ENCODE peak calls at places on chromosomes 7 and 10, in seven cellular contexts. H is colonic mucosa; W is hepatocyte; T is A549; O is OCI-LY7; K is substantia nigra; R is CD4-positive, alpha-beta T cell. A is an unnamed sample.

GRCh38 chr10:76736848-76737495 is 900.6 kb downstream of the KCNMA1 start:
- DNase-seq in H (no peak), W (no peak), T (no peak), O (no peak), K (no peak), R (no peak), A (no peak)

GRCh38 chr7:11533229-11533820 is 298.7 kb downstream of the THSD7A start:
- DNase-seq in H (no peak), W (no peak), T (no peak), O (no peak), K (no peak), R (no peak), A (no peak)

GRCh38 chr7:50632561-50633413 is 67.6 kb upstream of the DDC start:
- DNase-seq in H (peak), W (peak), T (peak), O (peak), K (no peak), R (peak), A (no peak)

GRCh38 chr10:33235271-33235884 is 99.1 kb downstream of the NRP1 start:
- DNase-seq in H (no peak), W (no peak), T (no peak), O (no peak), K (no peak), R (no peak), A (no peak)

GRCh38 chr7:130856866-130857265 is 122.9 kb upstream of the KLF14 start:
- DNase-seq in H (no peak), W (no peak), T (no peak), O (no peak), K (no peak), R (no peak), A (no peak)

GRCh38 chr10:104447331-104447730 is 93.7 kb downstream of the CFAP58 start:
- DNase-seq in H (no peak), W (no peak), T (no peak), O (no peak), K (no peak), R (no peak), A (no peak)

GRCh38 chr10:42989481-42989921 is 87.4 kb upstream of the RET start:
- DNase-seq in H (peak), W (no peak), T (no peak), O (no peak), K (no peak), R (no peak), A (no peak)

GRCh38 chr10:110694820-110695219 is 50.7 kb downstream of the RBM20 start:
- DNase-seq in H (no peak), W (no peak), T (no peak), O (no peak), K (no peak), R (no peak), A (no peak)

GRCh38 chr7:15407910-15408309 is 153.9 kb downstream of the AGMO start:
- DNase-seq in H (no peak), W (peak), T (no peak), O (no peak), K (no peak), R (no peak), A (no peak)

GRCh38 chr10:89332092-89332633 is 4.4 kb downstream of the IFIT3 start:
- DNase-seq in H (peak), W (peak), T (no peak), O (peak), K (no peak), R (no peak), A (no peak)

GRCh38 chr10:89327803-89328441 is at the start of gene IFIT3:
- DNase-seq in H (peak), W (peak), T (peak), O (no peak), K (no peak), R (peak), A (no peak)

GRCh38 chr10:89330537-89330936 is 2.7 kb downstream of the IFIT3 start:
- DNase-seq in H (no peak), W (no peak), T (no peak), O (no peak), K (no peak), R (no peak), A (no peak)

GRCh38 chr10:89337493-89337892 is 9.7 kb downstream of the IFIT3 start:
- DNase-seq in H (no peak), W (no peak), T (no peak), O (no peak), K (no peak), R (no peak), A (peak)

GRCh38 chr10:89332718-89333281 is 5.0 kb downstream of the IFIT3 start:
- DNase-seq in H (no peak), W (no peak), T (no peak), O (peak), K (no peak), R (no peak), A (no peak)
- H3K27ac ChIP-seq in H (peak), W (peak), T (peak), O (no peak), K (peak), R (peak), A (peak)

GRCh38 chr7:22372863-22373262 is 15.9 kb upstream of the RAPGEF5 start:
- DNase-seq in H (peak), W (no peak), T (no peak), O (no peak), K (no peak), R (no peak), A (no peak)
- H3K27ac ChIP-seq in H (no peak), W (no peak), T (no peak), O (no peak), K (no peak), R (no peak), A (no peak)

GRCh38 chr7:64880322-64881297 is 22.5 kb upstream of the ZNF273 start:
- DNase-seq in H (peak), W (no peak), T (no peak), O (no peak), K (no peak), R (no peak), A (no peak)
- H3K27ac ChIP-seq in H (no peak), W (no peak), T (no peak), O (no peak), K (no peak), R (no peak), A (no peak)

GRCh38 chr10:61732635-61733278 is 70.0 kb downstream of the CABCOCO1 start:
- DNase-seq in H (no peak), W (no peak), T (no peak), O (no peak), K (no peak), R (no peak), A (no peak)

GRCh38 chr10:61733358-61733940 is 70.7 kb downstream of the CABCOCO1 start:
- DNase-seq in H (no peak), W (peak), T (no peak), O (peak), K (no peak), R (no peak), A (no peak)

GRCh38 chr10:61730671-61731070 is 67.9 kb downstream of the CABCOCO1 start:
- DNase-seq in H (no peak), W (no peak), T (no peak), O (no peak), K (no peak), R (no peak), A (no peak)

GRCh38 chr10:61729596-61729995 is 66.9 kb downstream of the CABCOCO1 start:
- DNase-seq in H (no peak), W (no peak), T (no peak), O (no peak), K (no peak), R (no peak), A (no peak)

DNA sequence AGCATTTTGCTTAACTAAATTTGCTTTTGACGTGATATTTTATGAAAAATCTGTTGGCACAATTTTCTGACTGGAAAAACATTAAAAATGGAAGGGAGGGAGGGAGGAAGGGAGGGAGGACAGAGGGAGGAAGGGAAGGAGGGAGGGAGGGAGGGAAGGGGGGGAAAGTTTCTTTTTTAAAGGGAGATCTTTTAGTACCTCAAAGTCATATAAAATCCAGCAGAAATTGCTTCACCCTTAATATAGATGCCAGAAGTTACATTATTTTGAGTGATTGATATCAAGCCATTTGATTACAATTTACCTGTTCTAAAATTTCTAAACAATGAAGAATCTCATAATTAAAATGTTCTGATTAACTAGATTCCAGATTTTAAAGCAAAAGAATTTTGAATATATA is 68.9 kb downstream of the CABCOCO1 start:
- DNase-seq in H (no peak), W (no peak), T (no peak), O (no peak), K (no peak), R (no peak), A (no peak)
- H3K27ac ChIP-seq in H (no peak), W (no peak), T (no peak), O (no peak), K (no peak), R (no peak), A (no peak)

GRCh38 chr7:66638309-66639099 is 9.8 kb downstream of the KCTD7 start:
- DNase-seq in H (no peak), W (no peak), T (no peak), O (no peak), K (no peak), R (no peak), A (no peak)

GRCh38 chr7:66631471-66631870 is 2.8 kb downstream of the KCTD7 start:
- DNase-seq in H (no peak), W (no peak), T (no peak), O (peak), K (no peak), R (no peak), A (no peak)

GRCh38 chr7:66639773-66640172 is 11.1 kb downstream of the KCTD7 start:
- DNase-seq in H (no peak), W (no peak), T (no peak), O (no peak), K (no peak), R (no peak), A (no peak)

GRCh38 chr7:66630529-66630928 is 1.8 kb downstream of the KCTD7 start:
- DNase-seq in H (no peak), W (no peak), T (no peak), O (no peak), K (no peak), R (no peak), A (no peak)

GRCh38 chr7:66634816-66635215 is 6.1 kb downstream of the KCTD7 start:
- DNase-seq in H (no peak), W (no peak), T (no peak), O (peak), K (no peak), R (no peak), A (no peak)
- H3K27ac ChIP-seq in H (no peak), W (peak), T (peak), O (peak), K (peak), R (no peak), A (no peak)